ENCODE peak calls at places on chromosomes 13 and 19, in seven cellular contexts. J is hippocampal formation, W is putamen, G is OCI-M1, A is GM04503, R is neural crest cell, M is WERI-Rb-1. O is an unnamed sample.

GRCh38 chr19:53908106-53908932 is 759 bp upstream of the CACNG7 start:
- DNase-seq in J (peak; percentile 78), W (peak; percentile 89), G (peak; percentile 63), A (no peak), R (peak; percentile 66), M (peak; percentile 80), O (no peak)

GRCh38 chr19:7690779-7691258 is 10.2 kb downstream of the TRAPPC5 start:
- DNase-seq in J (no peak), W (no peak), G (no peak), A (no peak), R (no peak), M (no peak), O (no peak)

GRCh38 chr13:44317752-44318550 is 55.7 kb upstream of the SERP2 start:
- DNase-seq in J (no peak), W (no peak), G (no peak), A (no peak), R (no peak), M (no peak), O (no peak)

GRCh38 chr19:32627714-32628253 is 46.8 kb downstream of the PDCD5 start:
- DNase-seq in J (no peak), W (no peak), G (no peak), A (no peak), R (no peak), M (no peak), O (no peak)

GRCh38 chr13:40494932-40495619 is 171.4 kb downstream of the FOXO1 start:
- DNase-seq in J (no peak), W (no peak), G (no peak), A (no peak), R (no peak), M (no peak), O (no peak)

GRCh38 chr13:70792121-70792520 is 683.9 kb upstream of the KLHL1 start:
- DNase-seq in J (no peak), W (no peak), G (no peak), A (no peak), R (no peak), M (no peak), O (no peak)

GRCh38 chr19:43936219-43936618 is 1.1 kb upstream of the ZNF45 start:
- DNase-seq in J (no peak), W (no peak), G (peak; percentile 53), A (no peak), R (no peak), M (no peak), O (no peak)

GRCh38 chr19:1259873-1260748 is 9.0 kb upstream of the CIRBP start:
- DNase-seq in J (no peak), W (no peak), G (peak; percentile 53), A (no peak), R (no peak), M (no peak), O (no peak)

GRCh38 chr19:18221815-18222725 is 4.2 kb downstream of the PDE4C start:
- DNase-seq in J (no peak), W (no peak), G (no peak), A (no peak), R (no peak), M (no peak), O (no peak)

GRCh38 chr19:27974082-27974513 is 1238.9 kb downstream of the UQCRFS1 start:
- DNase-seq in J (peak; percentile 47), W (peak; percentile 50), G (peak; percentile 78), A (no peak), R (peak; percentile 40), M (peak; percentile 76), O (no peak)

GRCh38 chr13:52454459-52454824 is 836 bp upstream of the CKAP2 start:
- DNase-seq in J (no peak), W (no peak), G (peak; percentile 72), A (no peak), R (no peak), M (no peak), O (no peak)

GRCh38 chr19:53388168-53388567 is 6.8 kb upstream of the ZNF765 start:
- DNase-seq in J (no peak), W (no peak), G (no peak), A (no peak), R (no peak), M (no peak), O (no peak)

GRCh38 chr19:50569023-50569697 is 925 bp upstream of the LRRC4B start:
- DNase-seq in J (no peak), W (no peak), G (no peak), A (no peak), R (no peak), M (no peak), O (no peak)

GRCh38 chr19:22784051-22784450 is at the start of gene ZNF99:
- DNase-seq in J (peak; percentile 4), W (peak; percentile 76), G (peak; percentile 96), A (no peak), R (no peak), M (peak; percentile 55), O (no peak)

GRCh38 chr13:65854431-65854830 is 1375.7 kb downstream of the PCDH9 start:
- DNase-seq in J (no peak), W (no peak), G (no peak), A (no peak), R (no peak), M (no peak), O (no peak)

GRCh38 chr19:18478545-18479311 is 40.8 kb upstream of the ISYNA1 start:
- DNase-seq in J (no peak), W (no peak), G (peak; percentile 93), A (peak; percentile 74), R (no peak), M (peak; percentile 40), O (no peak)

GRCh38 chr13:94999871-95000270 is 287.5 kb upstream of the SOX21 start:
- DNase-seq in J (no peak), W (no peak), G (no peak), A (no peak), R (no peak), M (no peak), O (no peak)